ENCODE peak calls at places on chromosomes 6 and 20, in four cellular contexts. One of them, this sample, is unnamed. For H3K4me1, the result is how much of the 10 kb centered on the place peaks cover.

GRCh38 chr20:33165416-33166055 is 2.4 kb upstream of the BPIFA2 start:
- DNase-seq in MM.1S: no peak
- DNase-seq in cardiac muscle cell: no peak
- DNase-seq in lower lobe of right lung: no peak
- DNase-seq in this sample: no peak

GRCh38 chr6:138250053-138250452 is 31.8 kb upstream of the PBOV1 start:
- DNase-seq in MM.1S: no peak
- DNase-seq in cardiac muscle cell: no peak
- DNase-seq in lower lobe of right lung: no peak
- DNase-seq in this sample: no peak

GRCh38 chr20:272718-273117 is 15.2 kb downstream of the DEFB132 start:
- DNase-seq in MM.1S: no peak
- DNase-seq in cardiac muscle cell: peak
- DNase-seq in lower lobe of right lung: no peak
- DNase-seq in this sample: no peak

GRCh38 chr6:118719351-118720124 is 68.1 kb upstream of the CEP85L start:
- DNase-seq in MM.1S: peak
- DNase-seq in cardiac muscle cell: no peak
- DNase-seq in lower lobe of right lung: no peak
- DNase-seq in this sample: no peak

GRCh38 chr20:35248641-35249475 is 22.4 kb downstream of the MMP24 start:
- DNase-seq in MM.1S: no peak
- DNase-seq in cardiac muscle cell: no peak
- DNase-seq in lower lobe of right lung: no peak
- DNase-seq in this sample: no peak

GRCh38 chr6:95978230-95978629 is 37.5 kb upstream of the FUT9 start:
- DNase-seq in MM.1S: no peak
- DNase-seq in cardiac muscle cell: no peak
- DNase-seq in lower lobe of right lung: no peak
- DNase-seq in this sample: no peak

GRCh38 chr20:19430641-19431307 is 218.3 kb downstream of the SLC24A3 start:
- DNase-seq in MM.1S: no peak
- DNase-seq in cardiac muscle cell: no peak
- DNase-seq in lower lobe of right lung: no peak
- DNase-seq in this sample: no peak

GRCh38 chr20:52493177-52493711 is 301.7 kb upstream of the ZFP64 start:
- DNase-seq in MM.1S: peak
- DNase-seq in cardiac muscle cell: peak
- DNase-seq in lower lobe of right lung: no peak
- DNase-seq in this sample: no peak

GRCh38 chr6:41733707-41734665 is 1.4 kb downstream of the TFEB start:
- DNase-seq in MM.1S: peak
- DNase-seq in cardiac muscle cell: peak
- DNase-seq in lower lobe of right lung: peak
- DNase-seq in this sample: peak

GRCh38 chr6:84332139-84333034 is 104.9 kb upstream of the CEP162 start:
- DNase-seq in MM.1S: peak
- DNase-seq in cardiac muscle cell: no peak
- DNase-seq in lower lobe of right lung: no peak
- DNase-seq in this sample: no peak

GRCh38 chr20:58199058-58199457 is 29.4 kb downstream of the ANKRD60 start:
- DNase-seq in MM.1S: no peak
- DNase-seq in cardiac muscle cell: no peak
- DNase-seq in lower lobe of right lung: no peak
- DNase-seq in this sample: no peak

GRCh38 chr6:157637941-157638340 is 185.1 kb upstream of the SNX9 start:
- DNase-seq in MM.1S: no peak
- DNase-seq in cardiac muscle cell: no peak
- DNase-seq in lower lobe of right lung: no peak
- DNase-seq in this sample: peak

GRCh38 chr6:139047677-139048076 is 19.1 kb downstream of the ABRACL start:
- DNase-seq in MM.1S: no peak
- DNase-seq in cardiac muscle cell: no peak
- DNase-seq in lower lobe of right lung: no peak
- DNase-seq in this sample: no peak

GRCh38 chr20:62156254-62156556 is 12.6 kb downstream of the SS18L1 start:
- DNase-seq in MM.1S: no peak
- DNase-seq in cardiac muscle cell: no peak
- DNase-seq in lower lobe of right lung: no peak
- DNase-seq in this sample: no peak

GRCh38 chr6:38796850-38797249 is 81.7 kb downstream of the DNAH8 start:
- DNase-seq in MM.1S: no peak
- DNase-seq in cardiac muscle cell: no peak
- DNase-seq in lower lobe of right lung: no peak
- DNase-seq in this sample: no peak

GRCh38 chr6:111337715-111338333 is 145.2 kb downstream of the REV3L start:
- DNase-seq in MM.1S: no peak
- DNase-seq in cardiac muscle cell: no peak
- DNase-seq in lower lobe of right lung: no peak
- DNase-seq in this sample: no peak
- H3K4me1 ChIP-seq in MM.1S: under half
- H3K4me1 ChIP-seq in cardiac muscle cell: under half
- H3K4me1 ChIP-seq in lower lobe of right lung: under half
- H3K4me1 ChIP-seq in this sample: under half

DNA sequence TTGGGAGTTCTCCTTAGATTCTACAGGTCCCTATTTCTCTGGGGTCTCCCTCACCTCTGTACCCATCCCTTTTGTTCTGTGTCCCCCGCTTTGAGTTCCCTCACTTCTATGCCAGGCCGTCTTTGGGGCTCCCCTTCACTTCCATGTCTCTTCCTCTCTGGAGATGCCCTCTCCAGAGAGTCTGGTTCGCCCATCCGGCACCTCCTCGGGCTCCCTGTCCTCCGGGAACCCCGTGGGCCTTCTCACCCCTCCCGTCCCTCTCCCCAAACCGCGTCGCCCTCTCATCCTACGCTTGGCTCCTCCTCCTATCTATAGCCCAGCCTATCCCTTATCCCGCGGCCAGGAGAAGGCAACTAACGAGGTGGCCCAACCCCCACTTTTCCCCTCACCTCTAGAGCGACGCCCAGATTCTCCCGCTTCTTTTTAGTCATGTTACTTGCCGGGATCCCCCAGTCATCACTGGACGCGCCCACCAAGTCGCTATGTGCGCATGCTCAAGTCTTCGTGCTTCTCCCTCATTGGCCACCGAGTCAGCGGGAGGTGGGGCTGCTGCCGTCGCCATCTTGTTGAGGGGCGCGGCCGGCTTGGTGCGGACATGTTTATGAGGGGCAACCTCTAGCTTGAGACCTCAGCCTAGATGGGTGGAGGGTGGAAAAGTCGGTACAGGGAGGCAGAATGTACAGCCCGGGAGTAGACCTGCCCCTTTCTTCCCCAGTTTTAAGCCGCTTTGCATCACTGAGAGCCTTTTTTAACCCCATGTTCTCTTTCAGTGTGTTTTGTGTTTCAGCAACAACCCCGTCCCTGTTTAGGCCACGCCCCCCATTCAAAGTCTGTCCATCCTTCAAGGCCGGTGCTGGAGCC is at the start of gene CCDC167:
- DNase-seq in MM.1S: peak
- DNase-seq in cardiac muscle cell: peak
- DNase-seq in lower lobe of right lung: peak
- DNase-seq in this sample: peak
- H3K27ac ChIP-seq in MM.1S: peak
- H3K27ac ChIP-seq in cardiac muscle cell: no peak
- H3K27ac ChIP-seq in lower lobe of right lung: peak
- H3K27ac ChIP-seq in this sample: peak

GRCh38 chr6:36915599-36915998 is 29.8 kb downstream of the C6orf89 start:
- DNase-seq in MM.1S: no peak
- DNase-seq in cardiac muscle cell: no peak
- DNase-seq in lower lobe of right lung: no peak
- DNase-seq in this sample: no peak

GRCh38 chr6:36916159-36916558 is 30.4 kb downstream of the C6orf89 start:
- DNase-seq in MM.1S: no peak
- DNase-seq in cardiac muscle cell: no peak
- DNase-seq in lower lobe of right lung: no peak
- DNase-seq in this sample: no peak

GRCh38 chr6:36913082-36913481 is 27.3 kb downstream of the C6orf89 start:
- DNase-seq in MM.1S: no peak
- DNase-seq in cardiac muscle cell: no peak
- DNase-seq in lower lobe of right lung: no peak
- DNase-seq in this sample: no peak

GRCh38 chr6:36912583-36912982 is 26.8 kb downstream of the C6orf89 start:
- DNase-seq in MM.1S: peak
- DNase-seq in cardiac muscle cell: peak
- DNase-seq in lower lobe of right lung: no peak
- DNase-seq in this sample: no peak

GRCh38 chr6:36914227-36914794 is 28.6 kb downstream of the C6orf89 start:
- DNase-seq in MM.1S: no peak
- DNase-seq in cardiac muscle cell: no peak
- DNase-seq in lower lobe of right lung: peak
- DNase-seq in this sample: no peak
- TF ChIP-seq CTCF in MM.1S: no peak
- TF ChIP-seq CTCF in cardiac muscle cell: peak
- TF ChIP-seq CTCF in lower lobe of right lung: peak
- TF ChIP-seq CTCF in this sample: no peak

GRCh38 chr20:38727602-38728236 is 3.4 kb downstream of the SLC32A1 start:
- DNase-seq in MM.1S: no peak
- DNase-seq in cardiac muscle cell: no peak
- DNase-seq in lower lobe of right lung: no peak
- DNase-seq in this sample: no peak
- H3K4me1 ChIP-seq in MM.1S: under half
- H3K4me1 ChIP-seq in cardiac muscle cell: under half
- H3K4me1 ChIP-seq in lower lobe of right lung: under half
- H3K4me1 ChIP-seq in this sample: half or more

DNA sequence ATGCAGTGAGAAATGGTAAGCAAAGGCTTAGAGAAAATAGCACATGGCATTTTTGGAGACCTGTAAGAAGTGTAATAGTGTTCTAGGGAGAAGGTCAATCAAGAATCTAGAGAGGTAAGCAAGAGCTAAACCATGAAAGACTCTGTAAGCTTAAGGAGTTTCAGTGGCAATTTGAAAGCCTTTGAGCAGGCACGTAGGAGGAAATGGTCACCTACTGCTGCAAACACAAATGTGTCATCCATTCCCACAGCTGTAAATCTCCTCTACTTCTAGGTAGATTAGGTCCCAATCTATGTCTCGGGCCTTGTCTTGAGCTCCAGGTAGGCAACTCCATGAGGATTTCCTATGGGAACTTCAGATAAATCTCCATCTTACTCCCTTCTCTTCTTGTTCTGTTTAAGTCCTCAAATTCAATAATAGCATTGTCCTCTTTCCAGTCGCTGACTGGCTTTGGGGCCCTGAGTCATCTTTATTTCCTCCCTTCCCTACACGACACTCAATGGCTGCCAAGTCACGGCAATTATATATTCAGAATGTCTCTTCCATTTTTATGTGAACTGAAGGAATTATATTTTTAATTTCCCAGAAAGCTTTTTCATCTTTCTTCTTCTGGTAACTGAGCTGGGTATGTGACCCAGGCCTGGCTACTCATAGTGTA is 24.2 kb upstream of the PAQR8 start:
- DNase-seq in MM.1S: peak
- DNase-seq in cardiac muscle cell: no peak
- DNase-seq in lower lobe of right lung: no peak
- DNase-seq in this sample: no peak
- H3K27ac ChIP-seq in MM.1S: peak
- H3K27ac ChIP-seq in cardiac muscle cell: no peak
- H3K27ac ChIP-seq in lower lobe of right lung: no peak
- H3K27ac ChIP-seq in this sample: no peak

GRCh38 chr6:167906899-167907298 is 80.2 kb downstream of the AFDN start:
- DNase-seq in MM.1S: no peak
- DNase-seq in cardiac muscle cell: peak
- DNase-seq in lower lobe of right lung: peak
- DNase-seq in this sample: no peak

GRCh38 chr6:167904791-167905190 is 78.1 kb downstream of the AFDN start:
- DNase-seq in MM.1S: no peak
- DNase-seq in cardiac muscle cell: no peak
- DNase-seq in lower lobe of right lung: no peak
- DNase-seq in this sample: no peak

GRCh38 chr6:167910007-167910406 is 83.3 kb downstream of the AFDN start:
- DNase-seq in MM.1S: no peak
- DNase-seq in cardiac muscle cell: no peak
- DNase-seq in lower lobe of right lung: no peak
- DNase-seq in this sample: no peak

GRCh38 chr6:167910652-167911051 is 83.9 kb downstream of the AFDN start:
- DNase-seq in MM.1S: no peak
- DNase-seq in cardiac muscle cell: no peak
- DNase-seq in lower lobe of right lung: no peak
- DNase-seq in this sample: no peak

GRCh38 chr6:167907837-167908681 is 81.3 kb downstream of the AFDN start:
- DNase-seq in MM.1S: no peak
- DNase-seq in cardiac muscle cell: peak
- DNase-seq in lower lobe of right lung: no peak
- DNase-seq in this sample: no peak
- TF ChIP-seq CTCF in MM.1S: no peak
- TF ChIP-seq CTCF in cardiac muscle cell: peak
- TF ChIP-seq CTCF in lower lobe of right lung: peak
- TF ChIP-seq CTCF in this sample: peak

GRCh38 chr20:47480705-47481104 is 21.0 kb upstream of the NCOA3 start:
- DNase-seq in MM.1S: no peak
- DNase-seq in cardiac muscle cell: no peak
- DNase-seq in lower lobe of right lung: no peak
- DNase-seq in this sample: no peak
- H3K4me1 ChIP-seq in MM.1S: under half
- H3K4me1 ChIP-seq in cardiac muscle cell: under half
- H3K4me1 ChIP-seq in lower lobe of right lung: under half
- H3K4me1 ChIP-seq in this sample: under half